ENCODE peak calls at places on chromosomes 11 and 22, in five cellular contexts. U is astrocyte of the spinal cord, I is NB4, W is AG04450, D is A549. Q is an unnamed sample.
A peak's percentile ranks its signal among the peaks of the same experiment; 100 is the strongest.

GRCh38 chr11:64078294-64078693 is 42.6 kb downstream of the FLRT1 start:
- DNase-seq in U (no peak), I (no peak), W (no peak), D (no peak), Q (no peak)

GRCh38 chr11:2525941-2526807 is 81.4 kb downstream of the KCNQ1 start:
- DNase-seq in U (no peak), I (no peak), W (no peak), D (no peak), Q (no peak)

GRCh38 chr22:43726296-43726695 is 85.8 kb downstream of the EFCAB6 start:
- DNase-seq in U (no peak), I (no peak), W (no peak), D (no peak), Q (no peak)

GRCh38 chr22:46076651-46077339 is 73.5 kb upstream of the PPARA start:
- DNase-seq in U (no peak), I (no peak), W (no peak), D (peak; percentile 76), Q (peak; percentile 87)

GRCh38 chr11:45089845-45090499 is 56.5 kb upstream of the PRDM11 start:
- DNase-seq in U (peak; percentile 23), I (peak; percentile 88), W (no peak), D (peak; percentile 60), Q (peak; percentile 38)

GRCh38 chr11:43505171-43505570 is 146.5 kb downstream of the TTC17 start:
- DNase-seq in U (no peak), I (no peak), W (no peak), D (no peak), Q (no peak)

GRCh38 chr22:23772315-23773246 is at the start of gene MMP11:
- DNase-seq in U (no peak), I (peak; percentile 46), W (no peak), D (no peak), Q (no peak)

GRCh38 chr11:18790820-18791174 is 801 bp downstream of the PTPN5 start:
- DNase-seq in U (no peak), I (no peak), W (no peak), D (no peak), Q (no peak)

GRCh38 chr22:45948081-45948648 is 28.8 kb downstream of the WNT7B start:
- DNase-seq in U (no peak), I (peak; percentile 58), W (no peak), D (no peak), Q (no peak)

GRCh38 chr22:23109441-23109978 is 32.3 kb downstream of the RSPH14 start:
- DNase-seq in U (no peak), I (no peak), W (no peak), D (no peak), Q (no peak)

GRCh38 chr11:107856180-107856980 is 2.2 kb downstream of the SLC35F2 start:
- DNase-seq in U (no peak), I (no peak), W (no peak), D (no peak), Q (no peak)

GRCh38 chr22:47388331-47388730 is 625.9 kb downstream of the TBC1D22A start:
- DNase-seq in U (no peak), I (no peak), W (no peak), D (no peak), Q (no peak)

GRCh38 chr11:12439615-12440014 is 62.2 kb downstream of the PARVA start:
- DNase-seq in U (no peak), I (no peak), W (no peak), D (no peak), Q (no peak)

DNA sequence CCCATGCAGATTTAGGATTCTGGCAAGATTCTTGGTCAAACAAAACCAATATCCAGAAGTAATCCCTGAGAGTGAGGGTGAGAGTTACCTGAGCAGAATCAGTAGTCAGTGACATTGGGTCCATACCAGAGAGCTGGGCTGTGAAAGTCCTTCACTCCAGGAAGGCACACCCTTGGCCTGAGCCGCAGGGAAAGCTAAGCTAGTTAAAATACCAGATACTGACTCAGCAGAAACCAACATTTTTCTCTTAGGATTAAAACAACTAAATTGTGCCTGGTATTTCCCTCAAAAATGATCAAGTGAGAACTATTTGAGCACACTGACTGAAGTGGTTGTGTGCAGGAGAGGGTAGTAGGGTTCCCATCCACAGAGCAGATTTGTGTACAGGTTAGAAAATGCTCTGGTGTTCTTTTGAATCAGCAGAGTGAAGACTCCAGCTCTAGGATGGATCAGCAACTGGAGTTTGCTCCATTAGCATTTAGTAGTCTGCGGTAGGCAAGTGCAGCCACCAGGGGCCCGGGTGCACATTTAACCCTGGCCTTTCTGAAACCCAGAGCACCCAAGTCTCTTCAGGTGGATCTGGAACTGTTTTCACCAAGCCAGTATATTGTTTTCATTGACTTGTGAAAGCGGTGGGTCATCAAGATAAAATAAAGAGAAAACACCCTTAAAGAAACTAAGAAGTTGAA is 100.7 kb upstream of the CLPB start:
- DNase-seq in U (no peak), I (no peak), W (no peak), D (peak; percentile 11), Q (peak; percentile 57)
- TF ChIP-seq CTCF in U (peak; percentile 7), I (peak; percentile 6), W (peak; percentile 12), D (no peak), Q (peak; percentile 38)

DNA sequence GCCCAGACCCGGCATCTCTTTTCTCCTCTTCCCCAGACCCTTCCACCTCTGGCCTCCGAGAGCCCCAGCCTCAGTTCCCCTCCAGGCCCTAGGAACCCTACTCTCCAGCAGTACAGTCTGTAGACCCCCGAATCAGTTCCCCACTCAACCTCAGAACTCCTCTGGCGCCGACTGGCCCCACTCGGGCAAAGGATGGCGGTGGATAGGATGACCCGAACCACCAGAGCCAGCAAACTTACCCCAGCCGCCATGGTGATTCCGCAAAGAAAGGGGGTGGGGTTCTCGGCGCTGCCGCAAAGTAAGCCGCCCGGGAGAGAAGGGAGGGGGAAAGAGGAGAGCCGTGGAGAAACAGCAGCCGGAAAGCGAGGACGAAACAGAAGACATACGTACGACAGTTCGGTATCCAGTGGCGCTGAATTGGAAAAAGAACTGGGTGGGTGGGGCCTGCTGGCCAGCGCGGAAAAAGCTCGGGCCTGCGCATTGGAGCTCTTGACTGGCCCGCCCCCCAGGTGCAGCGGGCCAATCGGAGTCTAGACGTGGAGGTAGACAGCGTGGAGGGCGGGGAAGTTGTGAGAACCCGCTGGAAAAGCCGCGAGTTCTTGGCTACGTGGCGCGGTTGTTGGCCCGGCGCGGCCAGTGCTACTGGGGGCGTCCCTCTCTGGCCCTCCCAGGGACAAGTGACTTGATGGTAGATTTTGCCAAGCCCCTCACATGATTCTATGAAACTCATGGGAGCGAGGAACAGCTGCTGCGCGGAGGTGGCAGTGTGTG is at the start of gene EEF1G:
- DNase-seq in U (peak; percentile 100), I (peak; percentile 100), W (peak; percentile 100), D (peak; percentile 100), Q (peak; percentile 100)
- H3K4me3 ChIP-seq in U (peak within 1 kb of the TSS; percentile 99), I (peak within 1 kb of the TSS; percentile 99), W (peak within 1 kb of the TSS; percentile 92), D (peak within 1 kb of the TSS; percentile 97), Q (peak within 1 kb of the TSS; percentile 89)

DNA sequence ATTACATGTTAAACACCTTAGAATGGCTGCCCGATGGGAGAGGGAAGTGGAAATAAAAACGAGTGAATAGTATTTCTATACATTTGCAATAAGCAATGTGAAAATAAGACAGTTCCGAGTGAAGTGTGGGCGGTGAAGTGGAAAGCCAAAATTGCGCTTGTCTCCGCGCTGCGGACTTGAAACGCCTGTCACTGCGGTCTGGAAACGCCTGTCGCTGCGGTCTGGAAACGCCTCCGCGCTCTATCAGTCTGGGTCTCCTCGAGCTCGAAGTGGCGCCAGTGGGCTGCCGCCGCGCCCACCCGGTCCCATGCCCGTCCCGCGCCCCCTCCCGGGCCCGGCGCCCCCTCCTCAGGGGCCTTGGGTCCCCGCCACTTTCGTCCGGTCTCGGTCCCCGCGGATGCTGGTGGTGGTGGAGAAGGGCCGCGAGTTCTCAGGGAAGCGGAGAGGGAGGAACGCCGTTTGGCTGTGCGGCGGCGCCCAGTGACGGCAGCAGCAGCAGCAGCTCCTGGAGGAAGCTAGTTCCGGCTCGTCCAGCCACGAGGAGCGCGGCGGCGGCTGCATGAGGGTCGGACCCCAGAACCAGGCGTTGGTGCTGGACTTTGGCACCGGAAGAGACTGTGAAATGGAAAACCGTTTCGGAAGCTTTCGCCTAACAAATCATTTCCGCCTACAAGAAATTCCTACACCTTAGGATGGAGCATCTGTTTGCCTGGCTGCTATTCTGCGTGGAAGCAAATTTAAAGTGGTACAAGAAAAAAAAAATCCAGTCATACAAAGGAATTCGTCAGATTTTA is 1.8 kb downstream of the NCR3LG1 start:
- DNase-seq in U (peak; percentile 79), I (peak; percentile 88), W (peak; percentile 45), D (peak; percentile 91), Q (peak; percentile 82)
- TF ChIP-seq CTCF in U (no peak), I (no peak), W (no peak), D (no peak), Q (no peak)

GRCh38 chr11:36744375-36745168 is 146.5 kb upstream of the RAG2 start:
- DNase-seq in U (peak; percentile 60), I (peak; percentile 78), W (peak; percentile 15), D (peak; percentile 73), Q (peak; percentile 60)
- H3K4me3 ChIP-seq in U (no peak overlapping the region), I (no peak overlapping the region), W (no peak overlapping the region), D (no peak overlapping the region), Q (no peak overlapping the region)

GRCh38 chr11:10742460-10743208 is 8.4 kb upstream of the CTR9 start:
- DNase-seq in U (peak; percentile 61), I (peak; percentile 73), W (no peak), D (no peak), Q (peak; percentile 91)
- TF ChIP-seq CTCF in U (no peak), I (no peak), W (no peak), D (no peak), Q (no peak)

GRCh38 chr22:50697667-50698506 is 25.3 kb downstream of the SHANK3 start:
- DNase-seq in U (no peak), I (no peak), W (no peak), D (no peak), Q (no peak)
- H3K4me3 ChIP-seq in U (peak overlapping the region; percentile 42), I (no peak overlapping the region), W (peak overlapping the region; percentile 62), D (peak overlapping the region; percentile 66), Q (peak overlapping the region; percentile 60)

GRCh38 chr11:70186936-70187335 is 16.2 kb upstream of the FADD start:
- DNase-seq in U (no peak), I (no peak), W (no peak), D (no peak), Q (no peak)
- TF ChIP-seq CTCF in U (no peak), I (no peak), W (no peak), D (no peak), Q (no peak)

GRCh38 chr11:125167954-125168821 is 3.6 kb downstream of the PKNOX2 start:
- DNase-seq in U (peak; percentile 90), I (peak; percentile 48), W (peak; percentile 77), D (no peak), Q (peak; percentile 90)

GRCh38 chr11:125168875-125169537 is 4.5 kb downstream of the PKNOX2 start:
- DNase-seq in U (peak; percentile 28), I (no peak), W (no peak), D (no peak), Q (peak; percentile 70)

GRCh38 chr11:125166903-125167291 is 2.3 kb downstream of the PKNOX2 start:
- DNase-seq in U (peak; percentile 27), I (no peak), W (no peak), D (no peak), Q (no peak)

GRCh38 chr11:125166347-125166841 is 1.8 kb downstream of the PKNOX2 start:
- DNase-seq in U (peak; percentile 24), I (no peak), W (no peak), D (no peak), Q (peak; percentile 24)

GRCh38 chr11:125167292-125167953 is 2.9 kb downstream of the PKNOX2 start:
- DNase-seq in U (peak; percentile 65), I (no peak), W (no peak), D (no peak), Q (peak; percentile 22)
- H3K4me3 ChIP-seq in U (peak overlapping the region; percentile 68), I (no peak overlapping the region), W (peak overlapping the region; percentile 72), D (no peak overlapping the region), Q (peak overlapping the region; percentile 65)

GRCh38 chr11:120815260-120816100 is 208.4 kb upstream of the TBCEL start:
- DNase-seq in U (no peak), I (no peak), W (no peak), D (no peak), Q (no peak)
- TF ChIP-seq CTCF in U (peak; percentile 0), I (no peak), W (no peak), D (no peak), Q (no peak)

Q was measured in fibroblast of villous mesenchyme.